ENCODE peak calls at places on chromosome 6, in six cellular contexts. K is IMR-90, X is H1, U is mesendoderm, O is H9, F is mesenchymal stem cell. L is an unnamed sample.

GRCh38 chr6:98579089-98579488 is 255.3 kb upstream of the POU3F2 start:
- DNase-seq in U (no peak), O (no peak), K (no peak), X (no peak), F (no peak), L (no peak)

GRCh38 chr6:43962458-43962857 is 164.8 kb downstream of the MRPL14 start:
- DNase-seq in X (no peak), K (peak; percentile 35), F (peak; percentile 27), U (no peak), O (no peak), L (no peak)

GRCh38 chr6:128432394-128432793 is 88.0 kb downstream of the PTPRK start:
- DNase-seq in O (no peak), F (peak; percentile 39), K (peak; percentile 74), U (no peak), X (no peak), L (no peak)

GRCh38 chr6:125597411-125598253 is 151.8 kb upstream of the HEY2 start:
- DNase-seq in K (no peak), F (no peak), X (no peak), O (no peak), U (no peak), L (no peak)

GRCh38 chr6:35368038-35368887 is 25.9 kb downstream of the PPARD start:
- DNase-seq in K (peak; percentile 83), F (peak; percentile 70), U (no peak), O (no peak), X (no peak), L (no peak)

GRCh38 chr6:31651602-31652191 is 764 bp downstream of the BAG6 start:
- DNase-seq in F (no peak), K (peak; percentile 80), U (peak; percentile 96), X (peak; percentile 36), O (peak; percentile 89), L (no peak)

GRCh38 chr6:72552938-72553337 is 68.9 kb upstream of the KCNQ5 start:
- DNase-seq in X (no peak), F (peak; percentile 50), O (no peak), K (peak; percentile 18), U (no peak), L (no peak)

GRCh38 chr6:593139-593906 is 63.6 kb downstream of the HUS1B start:
- DNase-seq in O (no peak), X (no peak), U (peak; percentile 66), F (peak; percentile 63), K (peak; percentile 56), L (peak; percentile 58)

GRCh38 chr6:170266061-170266825 is 24.6 kb downstream of the DLL1 start:
- DNase-seq in F (no peak), O (no peak), U (no peak), X (no peak), K (no peak), L (no peak)

GRCh38 chr6:125273965-125274364 is 27.8 kb downstream of the HDDC2 start:
- DNase-seq in U (no peak), F (no peak), O (no peak), X (no peak), K (peak; percentile 24), L (no peak)

GRCh38 chr6:107660839-107661238 is 163.3 kb downstream of the SCML4 start:
- DNase-seq in X (no peak), K (no peak), F (no peak), O (no peak), U (no peak), L (no peak)

GRCh38 chr6:163529605-163530004 is 115.1 kb downstream of the QKI start:
- DNase-seq in X (no peak), F (peak; percentile 82), O (no peak), U (no peak), K (peak; percentile 92), L (no peak)

GRCh38 chr6:107132330-107132954 is 17.1 kb upstream of the BEND3 start:
- DNase-seq in K (no peak), O (no peak), F (peak; percentile 33), U (no peak), X (no peak), L (no peak)

GRCh38 chr6:106511274-106512047 is 117.8 kb downstream of the RTN4IP1 start:
- DNase-seq in X (no peak), F (peak; percentile 59), U (peak; percentile 50), K (no peak), O (peak; percentile 58), L (peak; percentile 26)

GRCh38 chr6:8182857-8183256 is 80.5 kb upstream of the EEF1E1 start:
- DNase-seq in K (no peak), F (no peak), X (no peak), U (no peak), O (no peak), L (no peak)
- H2AK5ac ChIP-seq in K (no peak overlapping the region), F (no peak overlapping the region), X (no peak overlapping the region), U (no peak overlapping the region), O (no peak overlapping the region), L (no peak overlapping the region)

DNA sequence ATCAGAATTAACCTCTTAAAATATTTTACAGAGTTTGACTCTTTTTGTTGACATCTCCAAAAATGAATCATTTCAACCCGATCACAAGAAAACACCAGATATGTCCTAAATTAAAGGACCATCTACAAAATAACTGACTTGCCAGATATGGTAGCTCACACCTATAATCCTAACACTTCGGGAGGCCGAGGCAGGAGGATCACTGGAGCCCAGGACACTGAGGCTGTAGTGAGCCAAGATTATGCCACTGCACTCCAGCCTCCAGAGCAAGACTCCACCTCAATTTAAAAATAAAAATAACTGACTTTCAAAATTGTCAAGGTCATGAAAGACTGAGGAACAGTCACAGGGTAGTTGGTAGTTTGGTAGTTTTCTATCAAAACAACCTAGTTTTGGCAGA is 34.9 kb downstream of the DCDC2 start:
- DNase-seq in K (no peak), F (no peak), O (no peak), X (no peak), U (no peak), L (no peak)
- H2AK5ac ChIP-seq in K (no peak overlapping the region), F (peak overlapping the region; percentile 98), O (no peak overlapping the region), X (no peak overlapping the region), U (no peak overlapping the region), L (no peak overlapping the region)

DNA sequence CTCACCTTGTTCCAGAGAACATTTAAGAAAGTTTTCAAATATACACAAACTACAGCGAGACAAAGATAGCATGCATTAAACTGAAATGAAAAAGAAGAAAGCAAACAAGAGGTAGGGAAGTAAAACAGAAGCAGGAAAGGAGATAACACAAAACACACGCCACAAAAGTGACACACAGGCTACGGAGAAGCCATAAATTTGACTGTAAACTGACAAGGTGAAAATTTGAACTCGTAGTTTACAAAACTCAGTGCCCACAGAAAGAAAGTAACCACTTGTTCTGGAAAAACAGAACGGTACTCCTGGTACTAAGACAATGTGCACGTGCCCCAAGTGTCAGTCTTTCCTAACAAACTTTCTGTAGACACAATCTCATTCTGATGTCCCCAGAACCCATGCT is 28.6 kb downstream of the PDE10A start:
- DNase-seq in U (no peak), X (no peak), F (no peak), K (no peak), O (no peak), L (no peak)
- H2AK5ac ChIP-seq in U (no peak overlapping the region), X (no peak overlapping the region), F (peak overlapping the region; percentile 99), K (peak overlapping the region; percentile 38), O (no peak overlapping the region), L (no peak overlapping the region)

DNA sequence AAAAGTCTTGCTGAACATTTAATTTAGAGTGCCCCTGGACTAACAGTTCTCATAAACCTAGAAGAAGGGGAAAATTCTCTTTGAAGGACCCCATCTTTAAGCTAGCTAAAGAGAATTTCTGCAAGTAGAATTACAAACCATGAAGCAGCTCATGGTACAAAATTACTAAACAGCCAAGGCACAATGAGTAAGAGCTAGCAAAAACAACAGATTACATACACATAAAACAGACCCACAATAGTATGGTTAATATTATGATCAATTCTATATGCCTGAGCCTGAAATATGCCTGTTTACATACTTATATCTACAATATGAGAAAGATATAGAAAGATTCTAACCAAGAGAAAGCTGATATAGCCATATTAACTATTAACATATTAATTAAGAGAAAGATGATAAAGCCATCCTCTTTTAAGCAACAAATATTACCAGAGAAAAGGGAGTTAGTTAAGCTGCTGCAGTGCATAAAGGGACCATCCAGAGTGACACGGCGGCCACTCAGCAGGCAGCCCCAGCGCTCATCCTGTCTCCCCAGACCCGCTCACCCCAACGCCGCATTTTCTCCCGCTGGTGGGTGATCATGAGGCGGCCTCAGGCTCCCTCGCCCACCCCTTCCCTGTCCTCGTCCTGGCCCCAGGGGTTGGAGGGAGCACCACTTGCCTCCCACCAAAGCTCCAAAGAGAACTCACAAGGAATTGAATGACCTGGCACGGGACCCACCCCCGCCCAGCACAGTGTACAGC is 98.4 kb upstream of the CARMIL1 start:
- DNase-seq in U (no peak), X (no peak), F (no peak), K (no peak), O (no peak), L (no peak)
- H2AK5ac ChIP-seq in U (no peak overlapping the region), X (no peak overlapping the region), F (no peak overlapping the region), K (no peak overlapping the region), O (no peak overlapping the region), L (peak overlapping the region; percentile 5)

GRCh38 chr6:26532699-26533523 is 5.3 kb upstream of the HMGN4 start:
- DNase-seq in U (peak; percentile 92), F (peak; percentile 94), O (peak; percentile 90), X (no peak), K (peak; percentile 89), L (peak; percentile 93)
- H2AK5ac ChIP-seq in U (no peak overlapping the region), F (peak overlapping the region; percentile 61), O (no peak overlapping the region), X (no peak overlapping the region), K (no peak overlapping the region), L (no peak overlapping the region)

DNA sequence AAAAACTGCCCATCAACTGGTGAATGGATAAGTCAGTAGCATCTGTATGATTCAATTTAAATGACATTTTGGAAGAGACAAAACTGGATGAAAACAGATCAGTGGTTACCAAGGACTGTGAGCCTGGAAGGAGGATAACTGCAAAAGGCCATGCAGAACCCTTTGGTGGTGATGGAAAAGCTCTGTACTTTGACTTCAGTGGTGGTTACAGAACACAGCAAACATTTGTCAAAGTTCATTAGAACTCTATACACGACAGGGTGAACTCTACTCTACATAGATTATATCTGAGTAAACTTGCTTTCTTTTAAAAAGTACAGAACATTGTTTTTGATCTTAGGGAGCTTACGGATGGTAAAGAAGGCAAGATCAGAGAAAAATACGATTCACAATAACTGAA is 111.9 kb upstream of the HTR1E start:
- DNase-seq in O (no peak), U (no peak), X (no peak), K (no peak), F (no peak), L (no peak)
- H2AK5ac ChIP-seq in O (no peak overlapping the region), U (no peak overlapping the region), X (no peak overlapping the region), K (no peak overlapping the region), F (no peak overlapping the region), L (no peak overlapping the region)